ENCODE peak calls at places on chromosomes 12 and 14, in nine cellular contexts. One of them, this sample, is unnamed.

GRCh38 chr14:59187802-59188460 is 536 bp upstream of the DAAM1 start:
- DNase-seq in activated T-helper 9 cell treated with anti-CD3 and anti-CD28 coated beads, Interleukin-2, amount 50 U/mL, for 16 hours: peak
- DNase-seq in NCI-H510A: peak
- DNase-seq in astrocyte of the cerebellum: no peak
- DNase-seq in WERI-Rb-1: peak
- DNase-seq in activated T-helper 1 cell treated with anti-CD3 and anti-CD28 coated beads, Interleukin-12 subunit alpha, Interleukin-12 subunit beta, Interleukin-2, Interleukin-4 antibody, amounts not matched to agents 30 ng/mL and 10 ng/mL and 1 ng/mL, durations not matched to agents 14 hours and 24 hours and 36 hours: peak
- DNase-seq in mammary epithelial cell: no peak
- DNase-seq in T-helper 2 cell: peak
- DNase-seq in NCI-H1105 treated with DMSO at 0.1 percent for 48 hours: peak
- DNase-seq in this sample: peak

GRCh38 chr12:117485984-117486839 is 124.8 kb upstream of the NOS1 start:
- DNase-seq in activated T-helper 9 cell treated with anti-CD3 and anti-CD28 coated beads, Interleukin-2, amount 50 U/mL, for 16 hours: no peak
- DNase-seq in NCI-H510A: peak
- DNase-seq in astrocyte of the cerebellum: no peak
- DNase-seq in WERI-Rb-1: no peak
- DNase-seq in activated T-helper 1 cell treated with anti-CD3 and anti-CD28 coated beads, Interleukin-12 subunit alpha, Interleukin-12 subunit beta, Interleukin-2, Interleukin-4 antibody, amounts not matched to agents 30 ng/mL and 10 ng/mL and 1 ng/mL, durations not matched to agents 14 hours and 24 hours and 36 hours: no peak
- DNase-seq in mammary epithelial cell: no peak
- DNase-seq in T-helper 2 cell: no peak
- DNase-seq in NCI-H1105 treated with DMSO at 0.1 percent for 48 hours: peak
- DNase-seq in this sample: no peak

GRCh38 chr12:115456946-115457689 is 773.1 kb upstream of the TBX3 start:
- DNase-seq in activated T-helper 9 cell treated with anti-CD3 and anti-CD28 coated beads, Interleukin-2, amount 50 U/mL, for 16 hours: no peak
- DNase-seq in NCI-H510A: peak
- DNase-seq in astrocyte of the cerebellum: no peak
- DNase-seq in WERI-Rb-1: peak
- DNase-seq in activated T-helper 1 cell treated with anti-CD3 and anti-CD28 coated beads, Interleukin-12 subunit alpha, Interleukin-12 subunit beta, Interleukin-2, Interleukin-4 antibody, amounts not matched to agents 30 ng/mL and 10 ng/mL and 1 ng/mL, durations not matched to agents 14 hours and 24 hours and 36 hours: no peak
- DNase-seq in mammary epithelial cell: peak
- DNase-seq in T-helper 2 cell: no peak
- DNase-seq in NCI-H1105 treated with DMSO at 0.1 percent for 48 hours: peak
- DNase-seq in this sample: no peak

GRCh38 chr12:113333111-113333750 is 1.7 kb downstream of the SLC8B1 start:
- DNase-seq in activated T-helper 9 cell treated with anti-CD3 and anti-CD28 coated beads, Interleukin-2, amount 50 U/mL, for 16 hours: no peak
- DNase-seq in NCI-H510A: no peak
- DNase-seq in astrocyte of the cerebellum: no peak
- DNase-seq in WERI-Rb-1: no peak
- DNase-seq in activated T-helper 1 cell treated with anti-CD3 and anti-CD28 coated beads, Interleukin-12 subunit alpha, Interleukin-12 subunit beta, Interleukin-2, Interleukin-4 antibody, amounts not matched to agents 30 ng/mL and 10 ng/mL and 1 ng/mL, durations not matched to agents 14 hours and 24 hours and 36 hours: no peak
- DNase-seq in mammary epithelial cell: no peak
- DNase-seq in T-helper 2 cell: no peak
- DNase-seq in NCI-H1105 treated with DMSO at 0.1 percent for 48 hours: peak
- DNase-seq in this sample: no peak

GRCh38 chr14:99509871-99510555 is 28.8 kb downstream of the CCNK start:
- DNase-seq in activated T-helper 9 cell treated with anti-CD3 and anti-CD28 coated beads, Interleukin-2, amount 50 U/mL, for 16 hours: no peak
- DNase-seq in NCI-H510A: no peak
- DNase-seq in astrocyte of the cerebellum: no peak
- DNase-seq in WERI-Rb-1: no peak
- DNase-seq in activated T-helper 1 cell treated with anti-CD3 and anti-CD28 coated beads, Interleukin-12 subunit alpha, Interleukin-12 subunit beta, Interleukin-2, Interleukin-4 antibody, amounts not matched to agents 30 ng/mL and 10 ng/mL and 1 ng/mL, durations not matched to agents 14 hours and 24 hours and 36 hours: no peak
- DNase-seq in mammary epithelial cell: no peak
- DNase-seq in T-helper 2 cell: no peak
- DNase-seq in NCI-H1105 treated with DMSO at 0.1 percent for 48 hours: no peak
- DNase-seq in this sample: no peak

GRCh38 chr12:34163443-34163842 is 141.1 kb downstream of the ALG10 start:
- DNase-seq in activated T-helper 9 cell treated with anti-CD3 and anti-CD28 coated beads, Interleukin-2, amount 50 U/mL, for 16 hours: no peak
- DNase-seq in NCI-H510A: no peak
- DNase-seq in astrocyte of the cerebellum: no peak
- DNase-seq in WERI-Rb-1: no peak
- DNase-seq in activated T-helper 1 cell treated with anti-CD3 and anti-CD28 coated beads, Interleukin-12 subunit alpha, Interleukin-12 subunit beta, Interleukin-2, Interleukin-4 antibody, amounts not matched to agents 30 ng/mL and 10 ng/mL and 1 ng/mL, durations not matched to agents 14 hours and 24 hours and 36 hours: no peak
- DNase-seq in mammary epithelial cell: no peak
- DNase-seq in T-helper 2 cell: no peak
- DNase-seq in NCI-H1105 treated with DMSO at 0.1 percent for 48 hours: peak
- DNase-seq in this sample: no peak

GRCh38 chr14:49623387-49623786 is 2.8 kb downstream of the MGAT2 start:
- DNase-seq in activated T-helper 9 cell treated with anti-CD3 and anti-CD28 coated beads, Interleukin-2, amount 50 U/mL, for 16 hours: no peak
- DNase-seq in NCI-H510A: no peak
- DNase-seq in astrocyte of the cerebellum: no peak
- DNase-seq in WERI-Rb-1: no peak
- DNase-seq in activated T-helper 1 cell treated with anti-CD3 and anti-CD28 coated beads, Interleukin-12 subunit alpha, Interleukin-12 subunit beta, Interleukin-2, Interleukin-4 antibody, amounts not matched to agents 30 ng/mL and 10 ng/mL and 1 ng/mL, durations not matched to agents 14 hours and 24 hours and 36 hours: no peak
- DNase-seq in mammary epithelial cell: no peak
- DNase-seq in T-helper 2 cell: no peak
- DNase-seq in NCI-H1105 treated with DMSO at 0.1 percent for 48 hours: no peak
- DNase-seq in this sample: no peak

GRCh38 chr12:49776413-49776812 is 35.1 kb downstream of the TMBIM6 start:
- DNase-seq in activated T-helper 9 cell treated with anti-CD3 and anti-CD28 coated beads, Interleukin-2, amount 50 U/mL, for 16 hours: peak
- DNase-seq in NCI-H510A: peak
- DNase-seq in astrocyte of the cerebellum: peak
- DNase-seq in WERI-Rb-1: peak
- DNase-seq in activated T-helper 1 cell treated with anti-CD3 and anti-CD28 coated beads, Interleukin-12 subunit alpha, Interleukin-12 subunit beta, Interleukin-2, Interleukin-4 antibody, amounts not matched to agents 30 ng/mL and 10 ng/mL and 1 ng/mL, durations not matched to agents 14 hours and 24 hours and 36 hours: peak
- DNase-seq in mammary epithelial cell: peak
- DNase-seq in T-helper 2 cell: peak
- DNase-seq in NCI-H1105 treated with DMSO at 0.1 percent for 48 hours: peak
- DNase-seq in this sample: peak

GRCh38 chr12:109707470-109707821 is 6.2 kb upstream of the FAM222A start:
- DNase-seq in activated T-helper 9 cell treated with anti-CD3 and anti-CD28 coated beads, Interleukin-2, amount 50 U/mL, for 16 hours: no peak
- DNase-seq in NCI-H510A: no peak
- DNase-seq in astrocyte of the cerebellum: no peak
- DNase-seq in WERI-Rb-1: no peak
- DNase-seq in activated T-helper 1 cell treated with anti-CD3 and anti-CD28 coated beads, Interleukin-12 subunit alpha, Interleukin-12 subunit beta, Interleukin-2, Interleukin-4 antibody, amounts not matched to agents 30 ng/mL and 10 ng/mL and 1 ng/mL, durations not matched to agents 14 hours and 24 hours and 36 hours: no peak
- DNase-seq in mammary epithelial cell: no peak
- DNase-seq in T-helper 2 cell: no peak
- DNase-seq in NCI-H1105 treated with DMSO at 0.1 percent for 48 hours: no peak
- DNase-seq in this sample: no peak

GRCh38 chr14:104383088-104383805 is 196.3 kb upstream of the C14orf180 start:
- DNase-seq in activated T-helper 9 cell treated with anti-CD3 and anti-CD28 coated beads, Interleukin-2, amount 50 U/mL, for 16 hours: no peak
- DNase-seq in NCI-H510A: no peak
- DNase-seq in astrocyte of the cerebellum: no peak
- DNase-seq in WERI-Rb-1: peak
- DNase-seq in activated T-helper 1 cell treated with anti-CD3 and anti-CD28 coated beads, Interleukin-12 subunit alpha, Interleukin-12 subunit beta, Interleukin-2, Interleukin-4 antibody, amounts not matched to agents 30 ng/mL and 10 ng/mL and 1 ng/mL, durations not matched to agents 14 hours and 24 hours and 36 hours: no peak
- DNase-seq in mammary epithelial cell: no peak
- DNase-seq in T-helper 2 cell: no peak
- DNase-seq in NCI-H1105 treated with DMSO at 0.1 percent for 48 hours: peak
- DNase-seq in this sample: no peak

GRCh38 chr12:93404961-93405849 is 27.5 kb downstream of the NUDT4 start:
- DNase-seq in activated T-helper 9 cell treated with anti-CD3 and anti-CD28 coated beads, Interleukin-2, amount 50 U/mL, for 16 hours: no peak
- DNase-seq in NCI-H510A: no peak
- DNase-seq in astrocyte of the cerebellum: no peak
- DNase-seq in WERI-Rb-1: no peak
- DNase-seq in activated T-helper 1 cell treated with anti-CD3 and anti-CD28 coated beads, Interleukin-12 subunit alpha, Interleukin-12 subunit beta, Interleukin-2, Interleukin-4 antibody, amounts not matched to agents 30 ng/mL and 10 ng/mL and 1 ng/mL, durations not matched to agents 14 hours and 24 hours and 36 hours: no peak
- DNase-seq in mammary epithelial cell: no peak
- DNase-seq in T-helper 2 cell: no peak
- DNase-seq in NCI-H1105 treated with DMSO at 0.1 percent for 48 hours: no peak
- DNase-seq in this sample: no peak

GRCh38 chr14:94145902-94146527 is 16.6 kb upstream of the IFI27L2 start:
- DNase-seq in activated T-helper 9 cell treated with anti-CD3 and anti-CD28 coated beads, Interleukin-2, amount 50 U/mL, for 16 hours: no peak
- DNase-seq in NCI-H510A: peak
- DNase-seq in astrocyte of the cerebellum: no peak
- DNase-seq in WERI-Rb-1: no peak
- DNase-seq in activated T-helper 1 cell treated with anti-CD3 and anti-CD28 coated beads, Interleukin-12 subunit alpha, Interleukin-12 subunit beta, Interleukin-2, Interleukin-4 antibody, amounts not matched to agents 30 ng/mL and 10 ng/mL and 1 ng/mL, durations not matched to agents 14 hours and 24 hours and 36 hours: no peak
- DNase-seq in mammary epithelial cell: peak
- DNase-seq in T-helper 2 cell: no peak
- DNase-seq in NCI-H1105 treated with DMSO at 0.1 percent for 48 hours: peak
- DNase-seq in this sample: no peak

GRCh38 chr14:64717870-64718269 is 13.6 kb downstream of the PLEKHG3 start:
- DNase-seq in activated T-helper 9 cell treated with anti-CD3 and anti-CD28 coated beads, Interleukin-2, amount 50 U/mL, for 16 hours: no peak
- DNase-seq in NCI-H510A: peak
- DNase-seq in astrocyte of the cerebellum: no peak
- DNase-seq in WERI-Rb-1: no peak
- DNase-seq in activated T-helper 1 cell treated with anti-CD3 and anti-CD28 coated beads, Interleukin-12 subunit alpha, Interleukin-12 subunit beta, Interleukin-2, Interleukin-4 antibody, amounts not matched to agents 30 ng/mL and 10 ng/mL and 1 ng/mL, durations not matched to agents 14 hours and 24 hours and 36 hours: no peak
- DNase-seq in mammary epithelial cell: peak
- DNase-seq in T-helper 2 cell: no peak
- DNase-seq in NCI-H1105 treated with DMSO at 0.1 percent for 48 hours: no peak
- DNase-seq in this sample: no peak

GRCh38 chr12:120457133-120457532 is 10.9 kb downstream of the GATC start:
- DNase-seq in activated T-helper 9 cell treated with anti-CD3 and anti-CD28 coated beads, Interleukin-2, amount 50 U/mL, for 16 hours: no peak
- DNase-seq in NCI-H510A: no peak
- DNase-seq in astrocyte of the cerebellum: no peak
- DNase-seq in WERI-Rb-1: no peak
- DNase-seq in activated T-helper 1 cell treated with anti-CD3 and anti-CD28 coated beads, Interleukin-12 subunit alpha, Interleukin-12 subunit beta, Interleukin-2, Interleukin-4 antibody, amounts not matched to agents 30 ng/mL and 10 ng/mL and 1 ng/mL, durations not matched to agents 14 hours and 24 hours and 36 hours: no peak
- DNase-seq in mammary epithelial cell: no peak
- DNase-seq in T-helper 2 cell: no peak
- DNase-seq in NCI-H1105 treated with DMSO at 0.1 percent for 48 hours: peak
- DNase-seq in this sample: no peak

GRCh38 chr14:104123879-104124278 is 14.5 kb upstream of the KIF26A start:
- DNase-seq in activated T-helper 9 cell treated with anti-CD3 and anti-CD28 coated beads, Interleukin-2, amount 50 U/mL, for 16 hours: no peak
- DNase-seq in NCI-H510A: no peak
- DNase-seq in astrocyte of the cerebellum: no peak
- DNase-seq in WERI-Rb-1: no peak
- DNase-seq in activated T-helper 1 cell treated with anti-CD3 and anti-CD28 coated beads, Interleukin-12 subunit alpha, Interleukin-12 subunit beta, Interleukin-2, Interleukin-4 antibody, amounts not matched to agents 30 ng/mL and 10 ng/mL and 1 ng/mL, durations not matched to agents 14 hours and 24 hours and 36 hours: no peak
- DNase-seq in mammary epithelial cell: no peak
- DNase-seq in T-helper 2 cell: no peak
- DNase-seq in NCI-H1105 treated with DMSO at 0.1 percent for 48 hours: no peak
- DNase-seq in this sample: no peak

GRCh38 chr14:54756656-54757392 is 145.8 kb downstream of the GCH1 start:
- DNase-seq in activated T-helper 9 cell treated with anti-CD3 and anti-CD28 coated beads, Interleukin-2, amount 50 U/mL, for 16 hours: no peak
- DNase-seq in NCI-H510A: no peak
- DNase-seq in astrocyte of the cerebellum: no peak
- DNase-seq in WERI-Rb-1: no peak
- DNase-seq in activated T-helper 1 cell treated with anti-CD3 and anti-CD28 coated beads, Interleukin-12 subunit alpha, Interleukin-12 subunit beta, Interleukin-2, Interleukin-4 antibody, amounts not matched to agents 30 ng/mL and 10 ng/mL and 1 ng/mL, durations not matched to agents 14 hours and 24 hours and 36 hours: no peak
- DNase-seq in mammary epithelial cell: no peak
- DNase-seq in T-helper 2 cell: no peak
- DNase-seq in NCI-H1105 treated with DMSO at 0.1 percent for 48 hours: no peak
- DNase-seq in this sample: peak

GRCh38 chr14:67557656-67558055 is 24.6 kb downstream of the PLEKHH1 start:
- DNase-seq in activated T-helper 9 cell treated with anti-CD3 and anti-CD28 coated beads, Interleukin-2, amount 50 U/mL, for 16 hours: no peak
- DNase-seq in NCI-H510A: no peak
- DNase-seq in astrocyte of the cerebellum: no peak
- DNase-seq in WERI-Rb-1: no peak
- DNase-seq in activated T-helper 1 cell treated with anti-CD3 and anti-CD28 coated beads, Interleukin-12 subunit alpha, Interleukin-12 subunit beta, Interleukin-2, Interleukin-4 antibody, amounts not matched to agents 30 ng/mL and 10 ng/mL and 1 ng/mL, durations not matched to agents 14 hours and 24 hours and 36 hours: no peak
- DNase-seq in mammary epithelial cell: no peak
- DNase-seq in T-helper 2 cell: no peak
- DNase-seq in NCI-H1105 treated with DMSO at 0.1 percent for 48 hours: no peak
- DNase-seq in this sample: no peak

GRCh38 chr14:67237591-67237990 is 3.6 kb upstream of the PALS1 start:
- DNase-seq in activated T-helper 9 cell treated with anti-CD3 and anti-CD28 coated beads, Interleukin-2, amount 50 U/mL, for 16 hours: no peak
- DNase-seq in NCI-H510A: no peak
- DNase-seq in astrocyte of the cerebellum: no peak
- DNase-seq in WERI-Rb-1: no peak
- DNase-seq in activated T-helper 1 cell treated with anti-CD3 and anti-CD28 coated beads, Interleukin-12 subunit alpha, Interleukin-12 subunit beta, Interleukin-2, Interleukin-4 antibody, amounts not matched to agents 30 ng/mL and 10 ng/mL and 1 ng/mL, durations not matched to agents 14 hours and 24 hours and 36 hours: no peak
- DNase-seq in mammary epithelial cell: no peak
- DNase-seq in T-helper 2 cell: no peak
- DNase-seq in NCI-H1105 treated with DMSO at 0.1 percent for 48 hours: no peak
- DNase-seq in this sample: no peak

GRCh38 chr14:94394594-94395305 is 6.3 kb upstream of the SERPINA1 start:
- DNase-seq in activated T-helper 9 cell treated with anti-CD3 and anti-CD28 coated beads, Interleukin-2, amount 50 U/mL, for 16 hours: no peak
- DNase-seq in NCI-H510A: no peak
- DNase-seq in astrocyte of the cerebellum: no peak
- DNase-seq in WERI-Rb-1: no peak
- DNase-seq in activated T-helper 1 cell treated with anti-CD3 and anti-CD28 coated beads, Interleukin-12 subunit alpha, Interleukin-12 subunit beta, Interleukin-2, Interleukin-4 antibody, amounts not matched to agents 30 ng/mL and 10 ng/mL and 1 ng/mL, durations not matched to agents 14 hours and 24 hours and 36 hours: no peak
- DNase-seq in mammary epithelial cell: peak
- DNase-seq in T-helper 2 cell: no peak
- DNase-seq in NCI-H1105 treated with DMSO at 0.1 percent for 48 hours: no peak
- DNase-seq in this sample: peak

GRCh38 chr14:23119362-23120327 is 590 bp upstream of the CEBPE start:
- DNase-seq in activated T-helper 9 cell treated with anti-CD3 and anti-CD28 coated beads, Interleukin-2, amount 50 U/mL, for 16 hours: no peak
- DNase-seq in NCI-H510A: no peak
- DNase-seq in astrocyte of the cerebellum: no peak
- DNase-seq in WERI-Rb-1: peak
- DNase-seq in activated T-helper 1 cell treated with anti-CD3 and anti-CD28 coated beads, Interleukin-12 subunit alpha, Interleukin-12 subunit beta, Interleukin-2, Interleukin-4 antibody, amounts not matched to agents 30 ng/mL and 10 ng/mL and 1 ng/mL, durations not matched to agents 14 hours and 24 hours and 36 hours: peak
- DNase-seq in mammary epithelial cell: no peak
- DNase-seq in T-helper 2 cell: peak
- DNase-seq in NCI-H1105 treated with DMSO at 0.1 percent for 48 hours: no peak
- DNase-seq in this sample: peak

GRCh38 chr14:64971890-64972785 is at the start of gene RAB15:
- DNase-seq in activated T-helper 9 cell treated with anti-CD3 and anti-CD28 coated beads, Interleukin-2, amount 50 U/mL, for 16 hours: peak
- DNase-seq in NCI-H510A: no peak
- DNase-seq in astrocyte of the cerebellum: no peak
- DNase-seq in WERI-Rb-1: peak
- DNase-seq in activated T-helper 1 cell treated with anti-CD3 and anti-CD28 coated beads, Interleukin-12 subunit alpha, Interleukin-12 subunit beta, Interleukin-2, Interleukin-4 antibody, amounts not matched to agents 30 ng/mL and 10 ng/mL and 1 ng/mL, durations not matched to agents 14 hours and 24 hours and 36 hours: peak
- DNase-seq in mammary epithelial cell: peak
- DNase-seq in T-helper 2 cell: peak
- DNase-seq in NCI-H1105 treated with DMSO at 0.1 percent for 48 hours: peak
- DNase-seq in this sample: peak

GRCh38 chr14:80770114-80770917 is 171.2 kb downstream of the CEP128 start:
- DNase-seq in activated T-helper 9 cell treated with anti-CD3 and anti-CD28 coated beads, Interleukin-2, amount 50 U/mL, for 16 hours: no peak
- DNase-seq in NCI-H510A: no peak
- DNase-seq in astrocyte of the cerebellum: no peak
- DNase-seq in WERI-Rb-1: no peak
- DNase-seq in activated T-helper 1 cell treated with anti-CD3 and anti-CD28 coated beads, Interleukin-12 subunit alpha, Interleukin-12 subunit beta, Interleukin-2, Interleukin-4 antibody, amounts not matched to agents 30 ng/mL and 10 ng/mL and 1 ng/mL, durations not matched to agents 14 hours and 24 hours and 36 hours: no peak
- DNase-seq in mammary epithelial cell: no peak
- DNase-seq in T-helper 2 cell: no peak
- DNase-seq in NCI-H1105 treated with DMSO at 0.1 percent for 48 hours: no peak
- DNase-seq in this sample: no peak

GRCh38 chr12:82479511-82479910 is 121.2 kb downstream of the METTL25 start:
- DNase-seq in activated T-helper 9 cell treated with anti-CD3 and anti-CD28 coated beads, Interleukin-2, amount 50 U/mL, for 16 hours: no peak
- DNase-seq in NCI-H510A: no peak
- DNase-seq in astrocyte of the cerebellum: peak
- DNase-seq in WERI-Rb-1: no peak
- DNase-seq in activated T-helper 1 cell treated with anti-CD3 and anti-CD28 coated beads, Interleukin-12 subunit alpha, Interleukin-12 subunit beta, Interleukin-2, Interleukin-4 antibody, amounts not matched to agents 30 ng/mL and 10 ng/mL and 1 ng/mL, durations not matched to agents 14 hours and 24 hours and 36 hours: no peak
- DNase-seq in mammary epithelial cell: peak
- DNase-seq in T-helper 2 cell: no peak
- DNase-seq in NCI-H1105 treated with DMSO at 0.1 percent for 48 hours: no peak
- DNase-seq in this sample: no peak

GRCh38 chr12:117339104-117339503 is 22.3 kb downstream of the NOS1 start:
- DNase-seq in activated T-helper 9 cell treated with anti-CD3 and anti-CD28 coated beads, Interleukin-2, amount 50 U/mL, for 16 hours: no peak
- DNase-seq in NCI-H510A: no peak
- DNase-seq in astrocyte of the cerebellum: no peak
- DNase-seq in WERI-Rb-1: no peak
- DNase-seq in activated T-helper 1 cell treated with anti-CD3 and anti-CD28 coated beads, Interleukin-12 subunit alpha, Interleukin-12 subunit beta, Interleukin-2, Interleukin-4 antibody, amounts not matched to agents 30 ng/mL and 10 ng/mL and 1 ng/mL, durations not matched to agents 14 hours and 24 hours and 36 hours: no peak
- DNase-seq in mammary epithelial cell: no peak
- DNase-seq in T-helper 2 cell: no peak
- DNase-seq in NCI-H1105 treated with DMSO at 0.1 percent for 48 hours: no peak
- DNase-seq in this sample: no peak

GRCh38 chr12:29702222-29702621 is 81.5 kb downstream of the TMTC1 start:
- DNase-seq in activated T-helper 9 cell treated with anti-CD3 and anti-CD28 coated beads, Interleukin-2, amount 50 U/mL, for 16 hours: no peak
- DNase-seq in NCI-H510A: no peak
- DNase-seq in astrocyte of the cerebellum: no peak
- DNase-seq in WERI-Rb-1: no peak
- DNase-seq in activated T-helper 1 cell treated with anti-CD3 and anti-CD28 coated beads, Interleukin-12 subunit alpha, Interleukin-12 subunit beta, Interleukin-2, Interleukin-4 antibody, amounts not matched to agents 30 ng/mL and 10 ng/mL and 1 ng/mL, durations not matched to agents 14 hours and 24 hours and 36 hours: no peak
- DNase-seq in mammary epithelial cell: no peak
- DNase-seq in T-helper 2 cell: no peak
- DNase-seq in NCI-H1105 treated with DMSO at 0.1 percent for 48 hours: no peak
- DNase-seq in this sample: no peak

GRCh38 chr12:20368653-20369163 is 371 bp downstream of the PDE3A start:
- DNase-seq in activated T-helper 9 cell treated with anti-CD3 and anti-CD28 coated beads, Interleukin-2, amount 50 U/mL, for 16 hours: no peak
- DNase-seq in NCI-H510A: no peak
- DNase-seq in astrocyte of the cerebellum: no peak
- DNase-seq in WERI-Rb-1: peak
- DNase-seq in activated T-helper 1 cell treated with anti-CD3 and anti-CD28 coated beads, Interleukin-12 subunit alpha, Interleukin-12 subunit beta, Interleukin-2, Interleukin-4 antibody, amounts not matched to agents 30 ng/mL and 10 ng/mL and 1 ng/mL, durations not matched to agents 14 hours and 24 hours and 36 hours: no peak
- DNase-seq in mammary epithelial cell: peak
- DNase-seq in T-helper 2 cell: no peak
- DNase-seq in NCI-H1105 treated with DMSO at 0.1 percent for 48 hours: peak
- DNase-seq in this sample: no peak

GRCh38 chr14:79584679-79585078 is 626.6 kb downstream of the DIO2 start:
- DNase-seq in activated T-helper 9 cell treated with anti-CD3 and anti-CD28 coated beads, Interleukin-2, amount 50 U/mL, for 16 hours: no peak
- DNase-seq in NCI-H510A: no peak
- DNase-seq in astrocyte of the cerebellum: peak
- DNase-seq in WERI-Rb-1: no peak
- DNase-seq in activated T-helper 1 cell treated with anti-CD3 and anti-CD28 coated beads, Interleukin-12 subunit alpha, Interleukin-12 subunit beta, Interleukin-2, Interleukin-4 antibody, amounts not matched to agents 30 ng/mL and 10 ng/mL and 1 ng/mL, durations not matched to agents 14 hours and 24 hours and 36 hours: no peak
- DNase-seq in mammary epithelial cell: peak
- DNase-seq in T-helper 2 cell: no peak
- DNase-seq in NCI-H1105 treated with DMSO at 0.1 percent for 48 hours: no peak
- DNase-seq in this sample: no peak

GRCh38 chr14:106378191-106378590 is 851.8 kb downstream of the TMEM121 start:
- DNase-seq in activated T-helper 9 cell treated with anti-CD3 and anti-CD28 coated beads, Interleukin-2, amount 50 U/mL, for 16 hours: no peak
- DNase-seq in NCI-H510A: no peak
- DNase-seq in astrocyte of the cerebellum: no peak
- DNase-seq in WERI-Rb-1: no peak
- DNase-seq in activated T-helper 1 cell treated with anti-CD3 and anti-CD28 coated beads, Interleukin-12 subunit alpha, Interleukin-12 subunit beta, Interleukin-2, Interleukin-4 antibody, amounts not matched to agents 30 ng/mL and 10 ng/mL and 1 ng/mL, durations not matched to agents 14 hours and 24 hours and 36 hours: no peak
- DNase-seq in mammary epithelial cell: no peak
- DNase-seq in T-helper 2 cell: no peak
- DNase-seq in NCI-H1105 treated with DMSO at 0.1 percent for 48 hours: no peak
- DNase-seq in this sample: no peak

GRCh38 chr12:55780695-55781094 is 36.8 kb downstream of the SARNP start:
- DNase-seq in activated T-helper 9 cell treated with anti-CD3 and anti-CD28 coated beads, Interleukin-2, amount 50 U/mL, for 16 hours: no peak
- DNase-seq in NCI-H510A: no peak
- DNase-seq in astrocyte of the cerebellum: no peak
- DNase-seq in WERI-Rb-1: no peak
- DNase-seq in activated T-helper 1 cell treated with anti-CD3 and anti-CD28 coated beads, Interleukin-12 subunit alpha, Interleukin-12 subunit beta, Interleukin-2, Interleukin-4 antibody, amounts not matched to agents 30 ng/mL and 10 ng/mL and 1 ng/mL, durations not matched to agents 14 hours and 24 hours and 36 hours: no peak
- DNase-seq in mammary epithelial cell: peak
- DNase-seq in T-helper 2 cell: no peak
- DNase-seq in NCI-H1105 treated with DMSO at 0.1 percent for 48 hours: no peak
- DNase-seq in this sample: no peak

GRCh38 chr12:19553177-19553576 is 113.9 kb downstream of the AEBP2 start:
- DNase-seq in activated T-helper 9 cell treated with anti-CD3 and anti-CD28 coated beads, Interleukin-2, amount 50 U/mL, for 16 hours: no peak
- DNase-seq in NCI-H510A: no peak
- DNase-seq in astrocyte of the cerebellum: no peak
- DNase-seq in WERI-Rb-1: no peak
- DNase-seq in activated T-helper 1 cell treated with anti-CD3 and anti-CD28 coated beads, Interleukin-12 subunit alpha, Interleukin-12 subunit beta, Interleukin-2, Interleukin-4 antibody, amounts not matched to agents 30 ng/mL and 10 ng/mL and 1 ng/mL, durations not matched to agents 14 hours and 24 hours and 36 hours: no peak
- DNase-seq in mammary epithelial cell: no peak
- DNase-seq in T-helper 2 cell: no peak
- DNase-seq in NCI-H1105 treated with DMSO at 0.1 percent for 48 hours: peak
- DNase-seq in this sample: no peak

GRCh38 chr12:105960319-105961076 is 178.3 kb downstream of the NUAK1 start:
- DNase-seq in activated T-helper 9 cell treated with anti-CD3 and anti-CD28 coated beads, Interleukin-2, amount 50 U/mL, for 16 hours: no peak
- DNase-seq in NCI-H510A: no peak
- DNase-seq in astrocyte of the cerebellum: no peak
- DNase-seq in WERI-Rb-1: no peak
- DNase-seq in activated T-helper 1 cell treated with anti-CD3 and anti-CD28 coated beads, Interleukin-12 subunit alpha, Interleukin-12 subunit beta, Interleukin-2, Interleukin-4 antibody, amounts not matched to agents 30 ng/mL and 10 ng/mL and 1 ng/mL, durations not matched to agents 14 hours and 24 hours and 36 hours: no peak
- DNase-seq in mammary epithelial cell: peak
- DNase-seq in T-helper 2 cell: no peak
- DNase-seq in NCI-H1105 treated with DMSO at 0.1 percent for 48 hours: no peak
- DNase-seq in this sample: no peak